ENCODE peak calls at places on chromosomes 6 and 20, in eight cellular contexts. M is esophagus squamous epithelium; L is CD8-positive, alpha-beta T cell; W is breast epithelium; Z is thyroid gland; A is A673; R is GM13976; V is GM06990. C is an unnamed sample.

GRCh38 chr6:82205793-82206425 is 41.6 kb downstream of the IBTK start:
- DNase-seq in M (no peak), L (no peak), W (no peak), Z (no peak), A (peak; percentile 76), R (no peak), V (no peak), C (no peak)

GRCh38 chr20:56343861-56344381 is 14.9 kb upstream of the FAM210B start:
- DNase-seq in M (no peak), L (peak; percentile 28), W (no peak), Z (peak; percentile 6), A (peak; percentile 72), R (peak; percentile 81), V (peak; percentile 46), C (no peak)

GRCh38 chr6:652865-653264 is 4.0 kb downstream of the HUS1B start:
- DNase-seq in M (no peak), L (no peak), W (no peak), Z (no peak), A (no peak), R (no peak), V (no peak), C (no peak)

GRCh38 chr6:110514818-110515217 is 38.4 kb upstream of the SLC22A16 start:
- DNase-seq in M (no peak), L (no peak), W (no peak), Z (no peak), A (no peak), R (no peak), V (no peak), C (no peak)

GRCh38 chr6:32972353-32973143 is 4.2 kb downstream of the BRD2 start:
- DNase-seq in M (no peak), L (peak; percentile 63), W (no peak), Z (peak; percentile 22), A (no peak), R (peak; percentile 63), V (no peak), C (no peak)

GRCh38 chr6:2958802-2959201 is 12.6 kb downstream of the SERPINB6 start:
- DNase-seq in M (no peak), L (no peak), W (no peak), Z (no peak), A (no peak), R (no peak), V (no peak), C (no peak)

GRCh38 chr6:47242483-47243386 is 67.0 kb downstream of the TNFRSF21 start:
- DNase-seq in M (peak; percentile 16), L (peak; percentile 64), W (peak; percentile 83), Z (peak; percentile 78), A (peak; percentile 83), R (peak; percentile 82), V (peak; percentile 96), C (peak; percentile 71)

GRCh38 chr20:25049261-25050060 is 8.5 kb downstream of the ACSS1 start:
- DNase-seq in M (no peak), L (no peak), W (no peak), Z (no peak), A (no peak), R (no peak), V (no peak), C (no peak)

GRCh38 chr20:47400685-47401084 is 44.2 kb upstream of the ZMYND8 start:
- DNase-seq in M (no peak), L (no peak), W (no peak), Z (no peak), A (peak; percentile 43), R (no peak), V (no peak), C (no peak)

DNA sequence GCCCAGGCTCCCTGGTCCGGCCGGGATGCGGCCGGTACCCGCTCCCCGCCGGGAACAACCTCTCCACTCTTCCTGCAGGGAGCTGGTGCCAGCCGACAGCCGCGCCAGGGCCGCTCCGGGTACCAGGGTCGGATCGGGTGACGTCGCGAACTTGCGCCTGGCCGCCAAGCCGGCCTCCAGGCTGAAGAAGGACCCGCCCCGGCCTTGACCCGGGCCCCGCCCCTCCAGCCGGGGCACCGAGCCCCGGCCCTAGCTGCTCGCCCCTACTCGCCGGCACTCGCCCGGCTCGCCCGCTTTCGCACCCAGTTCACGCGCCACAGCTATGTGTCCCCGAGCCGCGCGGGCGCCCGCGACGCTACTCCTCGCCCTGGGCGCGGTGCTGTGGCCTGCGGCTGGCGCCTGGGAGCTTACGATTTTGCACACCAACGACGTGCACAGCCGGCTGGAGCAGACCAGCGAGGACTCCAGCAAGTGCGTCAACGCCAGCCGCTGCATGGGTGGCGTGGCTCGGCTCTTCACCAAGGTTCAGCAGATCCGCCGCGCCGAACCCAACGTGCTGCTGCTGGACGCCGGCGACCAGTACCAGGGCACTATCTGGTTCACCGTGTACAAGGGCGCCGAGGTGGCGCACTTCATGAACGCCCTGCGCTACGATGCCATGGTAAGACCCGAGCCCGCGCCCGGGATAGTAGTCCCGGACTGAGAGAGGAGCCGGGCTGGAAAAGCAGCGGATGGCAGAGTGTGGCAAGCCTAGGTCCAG is at the start of gene NT5E:
- DNase-seq in M (no peak), L (peak; percentile 46), W (no peak), Z (peak; percentile 88), A (peak; percentile 83), R (peak; percentile 89), V (peak; percentile 89), C (no peak)
- TF ChIP-seq CTCF in M (no peak), L (no peak), W (no peak), Z (no peak), A (peak; percentile 35), R (no peak), V (peak; percentile 16), C (no peak)

GRCh38 chr6:62286470-62286843 is 432 bp upstream of the KHDRBS2 start:
- DNase-seq in M (no peak), L (no peak), W (no peak), Z (no peak), A (no peak), R (no peak), V (no peak), C (no peak)

GRCh38 chr6:62285612-62286469 is at the start of gene KHDRBS2:
- DNase-seq in M (peak; percentile 59), L (peak; percentile 20), W (peak; percentile 56), Z (peak; percentile 97), A (peak; percentile 11), R (peak; percentile 85), V (peak; percentile 71), C (no peak)

GRCh38 chr6:62283359-62283758 is 2.7 kb downstream of the KHDRBS2 start:
- DNase-seq in M (no peak), L (no peak), W (no peak), Z (no peak), A (no peak), R (no peak), V (no peak), C (no peak)

GRCh38 chr6:62284725-62285124 is 1.3 kb downstream of the KHDRBS2 start:
- DNase-seq in M (no peak), L (no peak), W (no peak), Z (no peak), A (no peak), R (no peak), V (no peak), C (no peak)

DNA sequence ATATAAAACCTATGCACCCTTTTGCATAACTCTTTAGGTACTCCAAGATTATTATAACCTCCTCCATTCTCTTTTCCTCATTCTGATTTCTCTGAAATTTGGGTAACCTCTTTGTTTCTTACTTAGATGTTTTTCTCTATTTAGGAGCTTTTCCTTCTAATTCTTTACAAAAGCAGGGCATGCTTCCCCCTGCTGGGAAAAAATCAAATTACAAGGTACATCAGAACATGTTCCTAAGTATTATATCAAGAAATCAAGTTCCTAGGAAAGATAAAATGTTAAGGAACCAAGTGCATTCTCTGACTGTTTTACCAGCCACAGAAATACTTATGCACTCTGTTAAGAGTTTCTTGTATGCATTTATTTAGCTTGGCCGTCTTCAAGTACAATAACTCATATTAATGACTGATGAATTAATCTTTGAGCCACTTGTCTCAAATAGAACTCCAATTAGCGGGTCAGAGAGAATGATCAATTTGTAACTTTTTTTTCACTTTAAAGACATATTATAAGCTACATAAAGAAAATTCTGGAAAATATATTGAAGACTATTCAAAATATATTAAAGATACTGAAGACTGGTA is 2.1 kb downstream of the KHDRBS2 start:
- DNase-seq in M (no peak), L (no peak), W (no peak), Z (peak; percentile 23), A (peak; percentile 37), R (no peak), V (no peak), C (no peak)
- TF ChIP-seq CTCF in M (no peak), L (no peak), W (no peak), Z (peak; percentile 45), A (peak; percentile 54), R (peak; percentile 33), V (peak; percentile 59), C (peak; percentile 19)

GRCh38 chr6:6712979-6713514 is 124.5 kb downstream of the LY86 start:
- DNase-seq in M (no peak), L (no peak), W (no peak), Z (no peak), A (no peak), R (no peak), V (peak; percentile 20), C (no peak)

GRCh38 chr6:6714498-6715360 is 126.2 kb downstream of the LY86 start:
- DNase-seq in M (no peak), L (no peak), W (no peak), Z (no peak), A (no peak), R (no peak), V (no peak), C (no peak)

GRCh38 chr6:6711832-6712231 is 123.3 kb downstream of the LY86 start:
- DNase-seq in M (no peak), L (peak; percentile 29), W (no peak), Z (no peak), A (no peak), R (no peak), V (peak; percentile 36), C (no peak)

GRCh38 chr6:6713660-6714446 is 125.3 kb downstream of the LY86 start:
- DNase-seq in M (no peak), L (no peak), W (no peak), Z (no peak), A (no peak), R (no peak), V (no peak), C (no peak)

GRCh38 chr6:6712258-6712978 is 123.9 kb downstream of the LY86 start:
- DNase-seq in M (no peak), L (no peak), W (no peak), Z (no peak), A (no peak), R (peak; percentile 45), V (peak; percentile 14), C (no peak)
- TF ChIP-seq CTCF in M (peak; percentile 9), L (no peak), W (no peak), Z (no peak), A (no peak), R (no peak), V (no peak), C (no peak)

GRCh38 chr20:41277049-41277448 is 40.5 kb downstream of the ZHX3 start:
- DNase-seq in M (no peak), L (no peak), W (no peak), Z (no peak), A (no peak), R (no peak), V (no peak), C (no peak)

GRCh38 chr20:41273445-41273844 is 44.1 kb downstream of the ZHX3 start:
- DNase-seq in M (no peak), L (no peak), W (no peak), Z (no peak), A (no peak), R (no peak), V (no peak), C (no peak)

GRCh38 chr20:41276317-41276751 is 41.2 kb downstream of the ZHX3 start:
- DNase-seq in M (no peak), L (no peak), W (no peak), Z (peak; percentile 40), A (no peak), R (no peak), V (no peak), C (no peak)

GRCh38 chr20:41275181-41275793 is 42.2 kb downstream of the ZHX3 start:
- DNase-seq in M (no peak), L (no peak), W (no peak), Z (no peak), A (no peak), R (no peak), V (no peak), C (no peak)

GRCh38 chr20:41274152-41274551 is 43.4 kb downstream of the ZHX3 start:
- DNase-seq in M (no peak), L (no peak), W (no peak), Z (no peak), A (no peak), R (no peak), V (no peak), C (no peak)
- TF ChIP-seq CTCF in M (no peak), L (no peak), W (no peak), Z (no peak), A (no peak), R (no peak), V (no peak), C (no peak)